ENCODE peak calls at places on chromosomes 5 and 9, in ten cellular contexts. U is AG09309; J is CD8-positive, alpha-beta T cell; W is right atrium auricular region; Q is HCT116; Y is cardiac fibroblast; V is Panc1; P is IMR-90; A is fibroblast of pulmonary artery; K is GM12865. X is an unnamed sample.

GRCh38 chr5:35890021-35890740 is 33.5 kb downstream of the IL7R start:
- DNase-seq in U (no peak), J (no peak), W (no peak), Q (no peak), Y (no peak), V (no peak), P (peak), A (no peak), K (no peak), X (no peak)

GRCh38 chr5:62386824-62387223 is 16.9 kb downstream of the DIMT1 start:
- DNase-seq in U (no peak), J (no peak), W (no peak), Q (no peak), Y (peak), V (no peak), P (peak), A (peak), K (no peak), X (no peak)

GRCh38 chr5:73120222-73121108 is at the start of gene TMEM171:
- DNase-seq in U (no peak), J (no peak), W (no peak), Q (peak), Y (peak), V (no peak), P (peak), A (peak), K (no peak), X (no peak)

GRCh38 chr9:70590264-70590646 is 175.8 kb upstream of the KLF9 start:
- DNase-seq in U (peak), J (no peak), W (no peak), Q (no peak), Y (no peak), V (no peak), P (peak), A (peak), K (no peak), X (no peak)

GRCh38 chr9:71768388-71769174 is at the start of gene CEMIP2:
- DNase-seq in U (peak), J (peak), W (peak), Q (peak), Y (peak), V (no peak), P (peak), A (peak), K (peak), X (peak)

GRCh38 chr5:77379558-77380061 is 112.5 kb downstream of the WDR41 start:
- DNase-seq in U (no peak), J (no peak), W (no peak), Q (no peak), Y (no peak), V (no peak), P (no peak), A (no peak), K (peak), X (no peak)

GRCh38 chr5:134533115-134533815 is 7.8 kb downstream of the JADE2 start:
- DNase-seq in U (no peak), J (no peak), W (peak), Q (no peak), Y (peak), V (no peak), P (no peak), A (no peak), K (no peak), X (no peak)

GRCh38 chr5:37005946-37006540 is 129.5 kb downstream of the NIPBL start:
- DNase-seq in U (no peak), J (no peak), W (no peak), Q (peak), Y (peak), V (no peak), P (peak), A (peak), K (peak), X (no peak)

GRCh38 chr5:1526681-1527131 is 2.9 kb upstream of the LPCAT1 start:
- DNase-seq in U (no peak), J (no peak), W (peak), Q (no peak), Y (no peak), V (no peak), P (no peak), A (no peak), K (no peak), X (peak)

GRCh38 chr9:134436926-134437325 is 110.7 kb downstream of the RXRA start:
- DNase-seq in U (no peak), J (no peak), W (no peak), Q (no peak), Y (no peak), V (no peak), P (no peak), A (no peak), K (no peak), X (no peak)

GRCh38 chr5:10801931-10802674 is 41.1 kb upstream of the DAP start:
- DNase-seq in U (no peak), J (no peak), W (no peak), Q (no peak), Y (peak), V (peak), P (no peak), A (peak), K (no peak), X (no peak)
- TF ChIP-seq CTCF in U (peak), J (no peak), W (peak), Q (no peak), Y (no peak), V (no peak), P (no peak), A (peak), K (no peak), X (no peak)

GRCh38 chr9:886886-887285 is 45.4 kb downstream of the DMRT1 start:
- DNase-seq in U (no peak), J (no peak), W (no peak), Q (no peak), Y (no peak), V (no peak), P (no peak), A (no peak), K (no peak), X (no peak)

GRCh38 chr9:893115-893514 is 51.6 kb downstream of the DMRT1 start:
- DNase-seq in U (no peak), J (no peak), W (no peak), Q (no peak), Y (no peak), V (no peak), P (no peak), A (no peak), K (no peak), X (no peak)

GRCh38 chr9:893843-894420 is 52.4 kb downstream of the DMRT1 start:
- DNase-seq in U (peak), J (peak), W (no peak), Q (peak), Y (peak), V (peak), P (peak), A (peak), K (peak), X (peak)

DNA sequence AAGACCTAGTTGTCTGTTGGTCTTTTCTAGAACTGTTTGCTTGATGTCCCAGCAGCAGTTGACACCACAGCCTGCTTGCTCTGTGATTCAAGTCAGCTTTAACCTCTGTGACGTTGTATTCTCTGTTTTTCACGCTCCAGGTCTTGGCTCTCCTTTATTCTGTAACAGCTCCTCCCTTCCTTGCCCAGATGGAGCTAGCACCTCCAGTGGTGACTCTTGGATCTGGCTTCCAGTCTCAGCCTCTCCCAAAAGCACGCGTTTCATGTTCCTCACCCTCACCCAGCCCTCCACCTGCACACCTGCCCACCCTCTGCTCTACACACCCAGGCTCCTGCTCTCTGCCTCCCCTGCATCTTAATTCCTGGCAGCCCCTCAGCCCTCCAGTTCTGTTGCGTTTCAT is 50.6 kb downstream of the DMRT1 start:
- DNase-seq in U (no peak), J (no peak), W (no peak), Q (no peak), Y (no peak), V (no peak), P (no peak), A (no peak), K (no peak), X (no peak)
- H3K4me3 ChIP-seq in U (no peak), J (no peak), W (no peak), Q (no peak), Y (no peak), V (no peak), P (no peak), A (no peak), K (no peak), X (no peak)

DNA sequence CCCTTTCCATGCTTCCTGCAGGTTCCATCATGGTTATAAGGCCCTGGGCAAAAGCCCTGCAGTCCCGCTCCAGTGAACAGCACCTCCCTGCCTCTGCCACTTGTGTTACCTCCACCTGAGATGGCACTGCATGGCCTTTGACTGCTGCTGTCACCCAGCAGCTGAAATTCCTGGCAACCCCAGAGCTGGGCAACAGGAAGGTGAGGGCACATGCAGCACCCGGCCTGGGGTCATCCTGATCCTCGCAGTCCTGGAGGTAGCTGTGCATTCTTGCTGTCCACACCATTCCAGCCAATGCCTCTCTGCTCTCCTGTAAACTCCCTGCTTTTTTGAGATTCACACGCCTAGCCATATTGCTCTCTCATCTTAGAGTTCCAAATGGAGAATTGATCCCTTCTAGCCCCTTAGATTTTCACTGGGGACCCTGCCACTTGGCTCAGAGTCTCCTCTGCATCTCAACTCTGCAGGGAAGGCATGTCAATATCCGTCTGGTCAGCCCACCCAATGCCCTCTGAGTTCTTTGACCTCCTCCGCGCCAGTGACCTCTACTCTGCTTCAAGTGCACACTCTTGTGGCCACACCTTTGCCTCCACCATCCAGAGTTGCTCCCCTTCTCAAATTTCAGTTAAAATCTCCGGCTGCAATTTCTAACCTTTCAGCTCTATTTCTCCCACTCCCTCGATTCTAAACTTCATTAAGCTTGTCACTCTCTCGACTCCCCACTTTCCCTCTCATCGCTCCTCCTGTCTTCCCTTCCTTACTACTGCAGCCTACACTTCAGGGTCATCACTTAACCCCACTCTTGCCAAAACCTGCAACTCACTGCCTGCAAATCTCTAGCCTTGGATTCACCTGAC is 93.4 kb downstream of the ANKH start:
- DNase-seq in U (no peak), J (no peak), W (no peak), Q (no peak), Y (no peak), V (no peak), P (no peak), A (no peak), K (no peak), X (no peak)
- TF ChIP-seq CTCF in U (no peak), J (no peak), W (no peak), Q (no peak), Y (no peak), V (no peak), P (no peak), A (no peak), K (no peak), X (no peak)

GRCh38 chr5:69378376-69378775 is 8.8 kb downstream of the RAD17 start:
- DNase-seq in U (no peak), J (no peak), W (no peak), Q (no peak), Y (no peak), V (no peak), P (no peak), A (no peak), K (no peak), X (no peak)

GRCh38 chr5:69369369-69370121 is at the start of the genes AK6, RAD17 and TAF9:
- DNase-seq in U (peak), J (peak), W (peak), Q (peak), Y (peak), V (peak), P (peak), A (peak), K (peak), X (peak)

GRCh38 chr5:69372394-69372793 is 2.8 kb downstream of the RAD17 start:
- DNase-seq in U (no peak), J (no peak), W (no peak), Q (no peak), Y (no peak), V (no peak), P (no peak), A (no peak), K (no peak), X (no peak)

DNA sequence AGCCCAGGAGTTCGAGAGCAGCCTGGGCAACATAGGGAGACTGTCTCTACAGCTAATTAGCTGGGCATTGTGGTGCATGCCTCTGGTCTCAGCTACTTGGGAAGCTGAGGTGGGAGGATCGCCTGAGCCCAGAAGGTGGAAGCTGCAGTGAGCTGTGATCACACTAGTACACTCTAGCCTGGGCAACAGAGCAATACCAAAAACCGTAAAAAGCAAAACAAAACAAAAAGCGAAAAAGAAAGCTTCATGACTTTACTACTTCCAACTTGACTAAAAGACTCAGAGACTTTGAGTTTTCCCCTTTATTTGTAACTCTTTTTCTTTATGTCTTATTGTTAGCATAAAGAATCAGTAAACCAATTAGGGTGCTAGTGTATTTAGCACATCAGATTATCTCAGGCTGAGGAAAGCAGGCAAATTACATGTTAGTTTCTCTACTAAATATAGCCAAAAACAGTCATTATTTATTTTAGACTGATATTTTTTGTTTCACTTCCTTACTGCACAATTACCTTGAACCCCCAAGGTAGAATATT is 5.4 kb downstream of the RAD17 start:
- DNase-seq in U (no peak), J (no peak), W (no peak), Q (no peak), Y (no peak), V (no peak), P (no peak), A (no peak), K (peak), X (no peak)
- H3K4me3 ChIP-seq in U (no peak), J (no peak), W (no peak), Q (no peak), Y (no peak), V (no peak), P (no peak), A (no peak), K (peak), X (no peak)

GRCh38 chr5:63524281-63524680 is 438.0 kb downstream of the HTR1A start:
- DNase-seq in U (no peak), J (no peak), W (no peak), Q (no peak), Y (no peak), V (no peak), P (no peak), A (no peak), K (no peak), X (no peak)
- TF ChIP-seq CTCF in U (no peak), J (no peak), W (no peak), Q (no peak), Y (no peak), V (no peak), P (no peak), A (no peak), K (no peak), X (no peak)